ENCODE peak calls at places on chromosomes 12 and 14, in eight cellular contexts. V is GM12865, P is A549, G is HCT116, Q is GM23338, M is GM06990, X is SK-N-SH, S is aorta. L is an unnamed sample.

GRCh38 chr14:80323266-80323665 is 112.0 kb upstream of the DIO2 start:
- DNase-seq in S (no peak), P (no peak), Q (no peak), V (no peak), X (no peak), M (no peak), G (no peak), L (no peak)

GRCh38 chr12:69540606-69541386 is 44.5 kb upstream of the CCT2 start:
- DNase-seq in G (no peak), X (no peak), V (no peak), P (no peak), S (no peak), Q (no peak), M (no peak), L (no peak)

GRCh38 chr14:106044949-106045596 is 518.7 kb downstream of the TMEM121 start:
- DNase-seq in X (peak), S (peak), G (peak), P (peak), M (no peak), Q (peak), V (peak), L (peak)

GRCh38 chr12:130526813-130527212 is 189.1 kb downstream of the PIWIL1 start:
- DNase-seq in G (no peak), M (no peak), P (peak), V (no peak), S (no peak), X (no peak), Q (peak), L (peak)

GRCh38 chr12:24233519-24234246 is 284.2 kb upstream of the SOX5 start:
- DNase-seq in S (no peak), M (no peak), Q (no peak), G (no peak), X (no peak), V (no peak), P (no peak), L (no peak)

GRCh38 chr12:57888407-57889157 is 42.1 kb upstream of the CTDSP2 start:
- DNase-seq in V (peak), P (no peak), Q (peak), S (peak), G (no peak), X (no peak), M (no peak), L (no peak)

GRCh38 chr12:70603044-70603443 is 34.2 kb downstream of the PTPRB start:
- DNase-seq in V (no peak), Q (no peak), P (no peak), M (no peak), X (no peak), G (no peak), S (no peak), L (no peak)

GRCh38 chr14:21486640-21487087 is 9.7 kb downstream of the TOX4 start:
- DNase-seq in G (no peak), X (no peak), V (no peak), P (no peak), M (no peak), Q (no peak), S (no peak), L (no peak)

GRCh38 chr14:51828017-51828797 is 32.2 kb upstream of the GNG2 start:
- DNase-seq in P (peak), S (peak), Q (no peak), G (peak), X (no peak), M (peak), V (peak), L (no peak)

GRCh38 chr14:99566390-99567354 is 37.3 kb downstream of the CCDC85C start:
- DNase-seq in S (no peak), X (no peak), G (no peak), V (no peak), P (no peak), M (no peak), Q (no peak), L (no peak)

GRCh38 chr12:132525833-132526455 is 36.0 kb downstream of the FBRSL1 start:
- DNase-seq in M (no peak), P (no peak), S (no peak), Q (peak), V (no peak), X (no peak), G (no peak), L (peak)

GRCh38 chr12:52149651-52150241 is 42.1 kb downstream of the KRT80 start:
- DNase-seq in S (no peak), M (no peak), P (no peak), X (peak), G (no peak), Q (no peak), V (no peak), L (no peak)

GRCh38 chr12:52152905-52153317 is 38.9 kb downstream of the KRT80 start:
- DNase-seq in M (no peak), V (no peak), P (no peak), X (no peak), G (no peak), Q (no peak), S (no peak), L (no peak)

GRCh38 chr12:52149182-52149641 is 42.6 kb downstream of the KRT80 start:
- DNase-seq in P (no peak), G (no peak), X (no peak), S (no peak), V (no peak), Q (no peak), M (no peak), L (no peak)

GRCh38 chr12:52151153-52151858 is 40.5 kb downstream of the KRT80 start:
- DNase-seq in S (no peak), G (no peak), V (no peak), X (no peak), M (no peak), P (no peak), Q (no peak), L (no peak)

GRCh38 chr12:52151859-52152783 is 39.7 kb downstream of the KRT80 start:
- DNase-seq in V (peak), Q (peak), G (no peak), S (peak), M (peak), X (peak), P (peak), L (no peak)
- H3K4me3 ChIP-seq in V (no peak), Q (peak), G (peak), S (no peak), M (no peak), X (no peak), P (peak), L (no peak)

DNA sequence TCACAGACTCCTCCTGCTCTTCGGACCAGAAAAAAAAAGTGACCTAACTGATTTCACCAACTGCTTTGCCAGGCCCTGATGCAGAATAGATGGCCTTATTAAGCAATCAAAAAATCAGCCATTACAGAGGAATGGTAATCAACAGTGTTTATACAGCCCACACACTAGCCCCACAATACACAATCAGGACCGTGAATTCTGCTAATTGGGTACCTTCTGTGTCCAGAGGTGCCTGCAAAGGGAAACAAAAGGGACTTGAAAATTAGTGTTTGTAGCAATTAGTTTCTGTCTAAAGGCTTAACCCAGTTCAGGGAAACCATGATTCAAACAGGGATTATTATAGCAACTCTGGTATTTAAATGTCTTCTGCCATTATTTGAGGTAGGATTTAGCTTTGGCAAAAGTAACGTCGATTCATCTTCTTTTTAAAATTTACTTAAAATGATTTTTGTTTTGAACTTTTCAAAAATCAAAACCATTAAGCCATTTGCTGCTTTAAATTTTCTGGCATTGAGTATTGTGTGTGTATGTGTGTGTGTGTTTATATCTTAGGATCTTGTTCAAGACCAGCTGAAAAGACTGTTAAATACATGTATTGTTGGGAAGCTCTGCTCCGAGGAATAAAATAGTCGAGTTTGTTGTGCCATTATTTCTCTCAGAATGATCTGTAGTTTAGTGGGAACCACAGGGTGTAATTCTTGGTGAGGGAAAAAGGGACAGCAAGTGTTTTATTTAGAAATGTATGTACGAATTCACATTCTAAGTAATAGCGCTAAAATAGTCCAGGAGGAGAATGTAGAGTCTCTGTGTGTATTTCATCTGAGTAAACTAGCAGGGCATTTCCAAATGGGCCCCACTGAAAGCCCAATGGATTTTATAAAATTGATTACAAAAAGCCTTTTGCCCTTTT is 156.1 kb downstream of the PTCSC3 start:
- DNase-seq in M (no peak), X (no peak), Q (no peak), G (no peak), V (no peak), S (no peak), P (no peak), L (no peak)
- H3K4me3 ChIP-seq in M (no peak), X (no peak), Q (no peak), G (no peak), V (no peak), S (no peak), P (no peak), L (no peak)

DNA sequence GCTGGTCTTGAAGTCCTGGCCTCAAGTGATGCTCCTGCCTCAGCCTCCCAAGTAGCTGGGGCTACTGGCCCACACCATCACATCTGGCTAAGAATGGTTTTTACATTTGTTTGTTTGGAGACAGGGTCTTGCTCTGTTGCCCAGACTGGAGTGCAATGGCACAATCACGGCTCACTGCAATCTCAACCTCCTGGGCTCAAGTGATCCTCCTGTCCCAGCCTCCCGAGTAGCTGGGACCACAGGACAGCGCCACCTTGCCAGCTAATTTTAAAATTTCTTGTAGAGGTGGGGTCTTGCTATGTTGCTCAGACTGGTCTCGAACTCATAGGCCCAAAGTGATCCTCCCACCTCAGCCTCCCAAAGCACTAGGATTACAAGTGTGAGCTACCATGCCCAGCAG is 28.6 kb upstream of the TSPAN9 start:
- DNase-seq in M (no peak), P (no peak), G (no peak), X (no peak), S (no peak), V (no peak), Q (no peak), L (no peak)
- H3K4me3 ChIP-seq in M (no peak), P (no peak), G (no peak), X (no peak), S (no peak), V (no peak), Q (no peak), L (no peak)

GRCh38 chr14:57866199-57866755 is 385 bp upstream of the SLC35F4 start:
- DNase-seq in G (no peak), M (no peak), P (no peak), Q (peak), X (no peak), S (no peak), V (no peak), L (no peak)
- H3K4me3 ChIP-seq in G (no peak), M (no peak), P (peak), Q (peak), X (no peak), S (no peak), V (no peak), L (no peak)

DNA sequence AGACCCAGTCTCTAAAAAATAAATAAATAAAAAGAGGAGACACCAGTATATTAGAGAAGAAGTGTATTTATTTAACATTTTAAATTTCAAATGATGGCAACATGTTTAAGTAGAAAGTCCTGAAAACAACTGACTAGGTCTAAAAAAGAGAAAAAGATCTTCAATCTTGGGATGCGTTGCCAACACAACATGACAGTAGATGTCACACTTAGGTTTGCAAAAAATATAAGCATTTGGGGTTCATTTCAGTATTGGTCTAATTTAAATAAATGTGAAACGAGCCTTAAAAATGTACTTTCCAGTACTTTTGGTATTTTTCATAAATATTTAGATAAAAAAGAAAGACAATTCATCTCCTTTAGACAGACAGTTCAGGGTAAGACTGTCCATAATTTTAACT is 4.5 kb downstream of the C14orf93 start:
- DNase-seq in Q (no peak), P (no peak), X (no peak), M (no peak), V (no peak), G (no peak), S (no peak), L (no peak)
- H3K4me3 ChIP-seq in Q (no peak), P (no peak), X (no peak), M (no peak), V (no peak), G (no peak), S (no peak), L (no peak)

GRCh38 chr12:33438890-33439586 is 581 bp downstream of the SYT10 start:
- DNase-seq in P (no peak), Q (peak), X (peak), M (peak), G (no peak), V (no peak), S (no peak), L (peak)
- H3K4me3 ChIP-seq in P (peak), Q (peak), X (peak), M (no peak), G (no peak), V (no peak), S (no peak), L (peak)

DNA sequence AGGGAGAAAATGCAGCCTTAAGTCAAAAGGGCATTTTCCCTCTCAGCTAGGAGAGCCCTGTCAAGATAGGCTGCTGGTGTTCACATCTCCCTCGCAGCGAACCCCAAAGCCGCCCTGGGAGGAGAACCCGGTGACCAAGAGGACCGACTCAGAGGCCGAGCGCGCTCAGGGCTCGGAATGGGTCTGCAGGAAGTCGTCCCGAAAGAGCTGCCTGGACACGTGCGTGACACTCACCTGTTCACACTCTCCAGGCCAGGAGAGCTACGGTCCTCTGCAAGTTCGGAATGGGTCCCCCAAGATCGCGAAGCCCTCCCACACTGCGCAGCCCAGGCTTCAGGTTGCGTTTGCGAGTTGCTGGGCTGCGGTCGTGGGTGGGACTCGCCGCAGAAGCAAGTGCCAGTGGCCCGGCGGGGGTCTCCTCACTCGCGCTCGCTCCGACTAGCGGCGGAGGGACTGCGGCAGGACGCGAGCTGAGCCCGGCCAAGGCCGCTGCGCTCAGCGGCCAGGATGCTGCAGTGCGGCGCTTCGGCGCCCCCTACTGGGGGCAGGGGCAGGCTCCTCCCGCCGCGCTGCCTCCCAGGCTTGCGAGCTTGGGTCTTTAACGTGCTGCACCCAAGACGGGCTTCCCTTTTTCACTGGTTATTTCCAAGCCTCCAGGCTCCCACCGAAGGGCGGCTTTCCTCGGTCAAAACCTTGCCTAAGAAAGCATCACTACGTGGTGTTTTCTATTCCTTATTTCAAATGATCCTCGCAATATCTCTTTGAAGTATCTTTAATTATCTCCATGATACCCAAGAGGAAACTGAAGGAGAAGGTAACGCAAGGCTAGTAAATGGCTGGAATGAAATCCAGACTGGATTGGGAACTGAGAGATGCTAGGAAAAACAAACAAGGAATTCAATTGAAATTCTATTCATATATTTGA is at the start of gene RERG:
- DNase-seq in G (peak), V (peak), Q (peak), M (peak), P (peak), X (peak), S (peak), L (peak)
- H3K4me3 ChIP-seq in G (peak), V (no peak), Q (peak), M (peak), P (peak), X (peak), S (peak), L (peak)

DNA sequence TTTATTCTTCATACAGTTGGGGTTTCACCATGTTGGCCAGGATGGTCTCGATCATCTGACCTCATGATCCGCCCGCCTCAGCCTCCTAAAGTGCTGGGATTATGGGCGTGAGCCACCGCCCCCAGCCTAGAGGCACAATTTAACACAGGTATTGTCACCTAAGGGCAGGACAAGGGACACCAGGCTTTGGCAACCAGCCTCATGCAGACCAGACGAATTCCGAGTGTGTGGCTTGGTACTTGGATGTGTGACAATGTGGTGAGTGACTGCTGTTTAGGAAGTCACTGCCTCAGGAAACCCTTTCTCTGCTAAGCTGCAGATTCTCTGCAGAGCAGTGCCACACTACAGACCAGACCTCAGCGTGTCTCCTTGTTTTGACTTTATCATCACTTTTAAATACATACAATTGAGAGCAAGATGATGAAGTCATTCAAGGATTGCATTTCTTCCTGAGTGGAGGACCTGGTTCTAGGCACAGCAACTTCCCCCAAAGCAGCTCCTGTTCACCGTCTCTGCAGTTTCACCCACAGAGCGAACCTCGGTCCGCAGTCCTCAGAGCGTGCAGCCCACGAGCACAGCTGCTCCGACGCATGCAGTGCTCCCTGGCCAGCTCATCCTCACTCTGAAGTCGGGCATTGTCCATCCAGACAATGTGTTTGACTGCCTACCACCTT is 235.1 kb downstream of the CHST11 start:
- DNase-seq in Q (no peak), V (peak), P (no peak), X (no peak), M (peak), G (no peak), S (peak), L (no peak)
- H3K4me3 ChIP-seq in Q (no peak), V (peak), P (no peak), X (no peak), M (peak), G (no peak), S (no peak), L (no peak)

GRCh38 chr12:12786371-12786715 is 884 bp downstream of the APOLD1 start:
- DNase-seq in S (no peak), M (no peak), Q (no peak), P (no peak), X (no peak), G (no peak), V (no peak), L (no peak)

GRCh38 chr12:12790956-12791355 is 5.5 kb downstream of the APOLD1 start:
- DNase-seq in G (no peak), M (no peak), S (no peak), P (no peak), V (no peak), X (no peak), Q (no peak), L (no peak)

GRCh38 chr12:12786716-12787601 is 1.5 kb downstream of the APOLD1 start:
- DNase-seq in G (no peak), X (peak), Q (peak), V (peak), M (peak), P (peak), S (peak), L (peak)

GRCh38 chr12:12788675-12789368 is 3.4 kb downstream of the APOLD1 start:
- DNase-seq in S (peak), G (peak), M (no peak), P (peak), X (peak), Q (peak), V (peak), L (peak)

GRCh38 chr12:12788131-12788530 is 2.7 kb downstream of the APOLD1 start:
- DNase-seq in X (no peak), M (no peak), Q (no peak), S (no peak), V (no peak), P (no peak), G (no peak), L (no peak)
- H3K4me3 ChIP-seq in X (no peak), M (no peak), Q (no peak), S (no peak), V (no peak), P (no peak), G (no peak), L (no peak)